ENCODE peak calls at places on chromosomes 12 and 14, in seven cellular contexts. One of them, this sample, is unnamed. For H3K4me1, the result is how much of the 10 kb centered on the place peaks cover.

GRCh38 chr12:8605057-8605456 is 7.6 kb downstream of the AICDA start:
- DNase-seq in psoas muscle: no peak
- DNase-seq in HCT116: no peak
- DNase-seq in Panc1: no peak
- DNase-seq in GM23248: no peak
- DNase-seq in HepG2: no peak
- DNase-seq in uterus: no peak
- DNase-seq in this sample: no peak

GRCh38 chr12:98483621-98484455 is 31.6 kb upstream of the TMPO start:
- DNase-seq in GM23248: no peak
- DNase-seq in psoas muscle: no peak
- DNase-seq in HepG2: no peak
- DNase-seq in Panc1: no peak
- DNase-seq in HCT116: no peak
- DNase-seq in uterus: no peak
- DNase-seq in this sample: no peak

GRCh38 chr12:123860369-123860768 is 98.3 kb downstream of the DNAH10 start:
- DNase-seq in HCT116: no peak
- DNase-seq in uterus: no peak
- DNase-seq in GM23248: no peak
- DNase-seq in HepG2: no peak
- DNase-seq in psoas muscle: no peak
- DNase-seq in Panc1: no peak
- DNase-seq in this sample: no peak

GRCh38 chr14:88007608-88008007 is 2.7 kb downstream of the GPR65 start:
- DNase-seq in HCT116: no peak
- DNase-seq in psoas muscle: no peak
- DNase-seq in uterus: no peak
- DNase-seq in GM23248: no peak
- DNase-seq in Panc1: no peak
- DNase-seq in HepG2: no peak
- DNase-seq in this sample: no peak

GRCh38 chr14:77184396-77185092 is 2.9 kb downstream of the TMEM63C start:
- DNase-seq in uterus: no peak
- DNase-seq in HCT116: no peak
- DNase-seq in Panc1: no peak
- DNase-seq in HepG2: no peak
- DNase-seq in GM23248: no peak
- DNase-seq in psoas muscle: no peak
- DNase-seq in this sample: peak

GRCh38 chr14:34711169-34711568 is 3.2 kb downstream of the CFL2 start:
- DNase-seq in HepG2: no peak
- DNase-seq in uterus: peak
- DNase-seq in Panc1: no peak
- DNase-seq in psoas muscle: no peak
- DNase-seq in HCT116: no peak
- DNase-seq in GM23248: peak
- DNase-seq in this sample: no peak

GRCh38 chr12:104604070-104604994 is 147.6 kb downstream of the CHST11 start:
- DNase-seq in HCT116: peak
- DNase-seq in uterus: peak
- DNase-seq in Panc1: no peak
- DNase-seq in HepG2: no peak
- DNase-seq in GM23248: peak
- DNase-seq in psoas muscle: peak
- DNase-seq in this sample: peak

GRCh38 chr14:69629225-69630127 is 18.1 kb downstream of the SUSD6 start:
- DNase-seq in HepG2: no peak
- DNase-seq in HCT116: no peak
- DNase-seq in psoas muscle: no peak
- DNase-seq in Panc1: no peak
- DNase-seq in uterus: no peak
- DNase-seq in GM23248: peak
- DNase-seq in this sample: no peak

GRCh38 chr14:68970096-68970612 is 8.9 kb downstream of the ACTN1 start:
- DNase-seq in psoas muscle: no peak
- DNase-seq in Panc1: no peak
- DNase-seq in GM23248: no peak
- DNase-seq in uterus: peak
- DNase-seq in HCT116: no peak
- DNase-seq in HepG2: no peak
- DNase-seq in this sample: no peak

GRCh38 chr12:14238224-14238792 is 127.2 kb upstream of the ATF7IP start:
- DNase-seq in HCT116: no peak
- DNase-seq in uterus: no peak
- DNase-seq in Panc1: no peak
- DNase-seq in GM23248: peak
- DNase-seq in HepG2: no peak
- DNase-seq in psoas muscle: no peak
- DNase-seq in this sample: no peak

GRCh38 chr14:66009104-66009503 is 477.1 kb upstream of the CCDC196 start:
- DNase-seq in Panc1: no peak
- DNase-seq in psoas muscle: no peak
- DNase-seq in HCT116: peak
- DNase-seq in uterus: no peak
- DNase-seq in HepG2: no peak
- DNase-seq in GM23248: peak
- DNase-seq in this sample: no peak

GRCh38 chr12:76495556-76495955 is 64.0 kb downstream of the OSBPL8 start:
- DNase-seq in GM23248: no peak
- DNase-seq in HepG2: no peak
- DNase-seq in HCT116: no peak
- DNase-seq in uterus: no peak
- DNase-seq in psoas muscle: no peak
- DNase-seq in Panc1: no peak
- DNase-seq in this sample: no peak

GRCh38 chr14:103186241-103186835 is 63.1 kb downstream of the TNFAIP2 start:
- DNase-seq in Panc1: no peak
- DNase-seq in HepG2: no peak
- DNase-seq in HCT116: no peak
- DNase-seq in uterus: peak
- DNase-seq in GM23248: no peak
- DNase-seq in psoas muscle: no peak
- DNase-seq in this sample: peak

GRCh38 chr14:35992816-35993511 is 166.8 kb downstream of the BRMS1L start:
- DNase-seq in uterus: no peak
- DNase-seq in HCT116: no peak
- DNase-seq in GM23248: no peak
- DNase-seq in Panc1: no peak
- DNase-seq in psoas muscle: no peak
- DNase-seq in HepG2: no peak
- DNase-seq in this sample: no peak

GRCh38 chr12:26627335-26627734 is 205.7 kb downstream of the ITPR2 start:
- DNase-seq in GM23248: no peak
- DNase-seq in HCT116: no peak
- DNase-seq in uterus: no peak
- DNase-seq in Panc1: no peak
- DNase-seq in HepG2: peak
- DNase-seq in psoas muscle: no peak
- DNase-seq in this sample: no peak

GRCh38 chr12:24424889-24425600 is 475.6 kb upstream of the SOX5 start:
- DNase-seq in HepG2: no peak
- DNase-seq in Panc1: no peak
- DNase-seq in GM23248: no peak
- DNase-seq in psoas muscle: no peak
- DNase-seq in uterus: no peak
- DNase-seq in HCT116: no peak
- DNase-seq in this sample: no peak

GRCh38 chr14:95207475-95208253 is 50.3 kb upstream of the DICER1 start:
- DNase-seq in HepG2: no peak
- DNase-seq in HCT116: no peak
- DNase-seq in psoas muscle: no peak
- DNase-seq in Panc1: no peak
- DNase-seq in uterus: no peak
- DNase-seq in GM23248: no peak
- DNase-seq in this sample: no peak

GRCh38 chr14:103728141-103728540 is 12.5 kb downstream of the ZFYVE21 start:
- DNase-seq in HCT116: no peak
- DNase-seq in psoas muscle: peak
- DNase-seq in uterus: no peak
- DNase-seq in Panc1: no peak
- DNase-seq in GM23248: no peak
- DNase-seq in HepG2: no peak
- DNase-seq in this sample: no peak

GRCh38 chr12:53659011-53659551 is 16.8 kb downstream of the ATP5MC2 start:
- DNase-seq in uterus: no peak
- DNase-seq in GM23248: peak
- DNase-seq in psoas muscle: no peak
- DNase-seq in HCT116: peak
- DNase-seq in HepG2: peak
- DNase-seq in Panc1: peak
- DNase-seq in this sample: peak

GRCh38 chr12:75389061-75389460 is 1.8 kb upstream of the GLIPR1L2 start:
- DNase-seq in GM23248: peak
- DNase-seq in uterus: no peak
- DNase-seq in psoas muscle: no peak
- DNase-seq in Panc1: peak
- DNase-seq in HepG2: no peak
- DNase-seq in HCT116: peak
- DNase-seq in this sample: peak

GRCh38 chr12:14664434-14665023 is 31.9 kb downstream of the GUCY2C start:
- DNase-seq in HepG2: peak
- DNase-seq in HCT116: peak
- DNase-seq in GM23248: peak
- DNase-seq in Panc1: peak
- DNase-seq in uterus: peak
- DNase-seq in psoas muscle: no peak
- DNase-seq in this sample: peak

GRCh38 chr12:29207120-29207519 is 58.0 kb downstream of the FAR2 start:
- DNase-seq in GM23248: no peak
- DNase-seq in HepG2: no peak
- DNase-seq in Panc1: no peak
- DNase-seq in psoas muscle: no peak
- DNase-seq in HCT116: no peak
- DNase-seq in uterus: no peak
- DNase-seq in this sample: no peak

DNA sequence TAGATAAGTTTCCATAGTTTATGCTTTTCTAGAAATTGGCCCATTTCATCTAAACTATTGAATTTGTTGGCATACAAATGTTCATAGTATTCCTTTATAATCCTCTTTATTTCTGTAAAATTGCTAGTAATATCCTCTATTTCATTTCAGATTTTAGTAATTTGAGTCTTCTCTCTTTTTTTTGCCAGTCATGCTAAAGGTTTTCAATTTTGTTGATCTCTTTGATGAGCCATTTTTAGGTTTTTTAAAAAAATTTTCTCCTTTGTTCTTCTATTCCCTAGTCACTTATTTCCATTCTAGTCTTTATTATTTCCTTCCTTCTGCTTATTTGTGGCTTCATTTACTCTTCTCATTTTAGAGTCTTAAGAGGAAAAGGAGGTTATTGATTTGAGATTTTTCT is 19.4 kb upstream of the PPM1A start:
- DNase-seq in HepG2: no peak
- DNase-seq in uterus: no peak
- DNase-seq in GM23248: no peak
- DNase-seq in psoas muscle: no peak
- DNase-seq in Panc1: no peak
- DNase-seq in HCT116: no peak
- DNase-seq in this sample: no peak
- H3K4me1 ChIP-seq in HepG2: under half
- H3K4me1 ChIP-seq in uterus: under half
- H3K4me1 ChIP-seq in GM23248: under half
- H3K4me1 ChIP-seq in psoas muscle: under half
- H3K4me1 ChIP-seq in Panc1: under half
- H3K4me1 ChIP-seq in HCT116: under half
- H3K4me1 ChIP-seq in this sample: under half

DNA sequence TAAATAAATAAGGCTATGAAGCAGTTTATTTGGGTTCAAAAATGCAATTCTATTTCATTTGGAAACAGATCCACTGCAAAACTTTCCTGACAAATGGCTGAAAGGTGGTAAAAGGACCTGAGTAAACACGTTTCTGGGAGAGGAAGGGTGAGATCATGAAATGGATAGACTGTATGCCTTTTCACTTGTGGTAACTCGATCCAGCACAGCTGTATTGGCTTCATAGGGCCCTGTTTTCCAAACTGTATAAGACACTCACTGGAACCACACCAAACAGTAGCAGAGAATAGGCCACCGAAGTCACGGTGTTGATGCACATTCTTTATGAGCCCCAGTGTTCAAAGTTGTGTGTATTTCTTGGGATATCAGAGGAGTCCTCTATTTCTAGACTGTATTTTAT is 325.2 kb upstream of the DIO2 start:
- DNase-seq in Panc1: no peak
- DNase-seq in HepG2: no peak
- DNase-seq in GM23248: no peak
- DNase-seq in uterus: no peak
- DNase-seq in psoas muscle: no peak
- DNase-seq in HCT116: no peak
- DNase-seq in this sample: no peak
- H3K27ac ChIP-seq in Panc1: no peak
- H3K27ac ChIP-seq in HepG2: no peak
- H3K27ac ChIP-seq in GM23248: no peak
- H3K27ac ChIP-seq in uterus: no peak
- H3K27ac ChIP-seq in psoas muscle: no peak
- H3K27ac ChIP-seq in HCT116: no peak
- H3K27ac ChIP-seq in this sample: no peak

DNA sequence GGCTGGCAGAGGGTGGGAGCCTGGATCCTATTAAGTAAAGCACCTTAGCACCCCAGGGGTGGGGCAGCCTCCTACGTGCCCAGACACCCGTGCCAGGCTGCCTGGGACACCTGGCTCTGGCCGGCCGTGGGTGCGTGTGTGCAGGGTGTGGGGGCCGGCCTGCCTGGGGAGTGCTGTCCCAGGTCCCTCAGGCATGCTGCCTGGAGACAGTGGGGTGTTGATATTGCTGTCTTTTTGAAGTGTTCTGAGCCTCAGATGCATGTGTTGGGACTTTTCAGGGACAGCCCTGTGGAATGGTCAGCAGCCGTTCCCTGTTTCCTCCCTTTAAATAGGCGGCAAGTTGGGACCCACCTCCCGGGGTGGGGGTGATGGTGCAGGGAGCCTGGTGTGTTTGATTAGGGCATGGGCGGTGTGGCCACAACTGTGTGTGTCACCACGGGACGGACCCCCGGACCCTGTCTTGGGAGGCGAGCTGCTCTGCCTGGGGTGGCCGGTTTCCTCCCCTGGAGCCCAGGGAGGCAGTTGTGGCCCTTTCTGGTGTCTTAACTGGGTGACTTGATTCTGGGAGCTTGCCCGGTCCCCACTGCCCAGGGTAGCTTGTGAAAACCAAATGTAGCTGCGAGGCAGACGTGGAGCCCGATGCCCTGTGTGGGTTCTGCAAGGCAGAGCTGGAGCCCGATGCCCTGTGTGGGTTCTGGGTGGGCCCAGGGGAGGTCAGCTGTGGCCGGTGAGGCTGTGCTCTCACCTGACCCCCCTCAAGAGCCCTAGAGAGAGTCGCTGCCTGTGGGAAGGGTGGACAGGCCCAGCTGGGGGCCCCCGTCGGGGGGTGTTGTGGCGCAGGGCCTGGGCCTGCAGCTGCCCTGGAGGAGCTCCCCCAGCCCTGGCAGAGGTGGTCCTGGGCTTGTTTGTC is 8.2 kb downstream of the ULK1 start:
- DNase-seq in Panc1: no peak
- DNase-seq in HepG2: no peak
- DNase-seq in HCT116: no peak
- DNase-seq in GM23248: no peak
- DNase-seq in uterus: no peak
- DNase-seq in psoas muscle: peak
- DNase-seq in this sample: no peak
- H3K4me3 ChIP-seq in Panc1: no peak
- H3K4me3 ChIP-seq in HepG2: no peak
- H3K4me3 ChIP-seq in HCT116: no peak
- H3K4me3 ChIP-seq in GM23248: no peak
- H3K4me3 ChIP-seq in uterus: no peak
- H3K4me3 ChIP-seq in psoas muscle: peak
- H3K4me3 ChIP-seq in this sample: no peak

GRCh38 chr14:99033951-99034350 is 238.0 kb downstream of the BCL11B start:
- DNase-seq in psoas muscle: no peak
- DNase-seq in HepG2: no peak
- DNase-seq in HCT116: no peak
- DNase-seq in uterus: no peak
- DNase-seq in Panc1: no peak
- DNase-seq in GM23248: no peak
- DNase-seq in this sample: no peak
- H3K4me1 ChIP-seq in psoas muscle: under half
- H3K4me1 ChIP-seq in HepG2: under half
- H3K4me1 ChIP-seq in HCT116: under half
- H3K4me1 ChIP-seq in uterus: under half
- H3K4me1 ChIP-seq in Panc1: under half
- H3K4me1 ChIP-seq in GM23248: under half
- H3K4me1 ChIP-seq in this sample: under half